ENCODE peak calls at places on chromosomes 6 and 20, in eight cellular contexts. G, Q, Z, C, M, O, A and J are unnamed samples.
A peak's percentile ranks its signal among the peaks of the same experiment; 100 is the strongest.

GRCh38 chr6:169165031-169165430 is 88.6 kb downstream of the THBS2 start:
- DNase-seq in O (no peak), C (no peak), G (no peak), Z (peak; percentile 31), Q (peak; percentile 29), M (no peak), A (no peak), J (no peak)

GRCh38 chr6:1885576-1886003 is 275.9 kb downstream of the FOXC1 start:
- DNase-seq in O (no peak), C (no peak), Z (no peak), G (no peak), Q (no peak), M (no peak), A (no peak), J (no peak)

GRCh38 chr20:19071442-19071717 is 141.1 kb upstream of the SLC24A3 start:
- DNase-seq in A (peak; percentile 63), O (no peak), Z (no peak), M (no peak), Q (no peak), G (no peak), C (no peak), J (no peak)

GRCh38 chr20:56328861-56329260 is 29.9 kb upstream of the FAM210B start:
- DNase-seq in G (no peak), Q (no peak), Z (no peak), O (no peak), C (peak; percentile 47), M (no peak), A (no peak), J (no peak)

GRCh38 chr6:130417951-130418350 is 52.1 kb downstream of the TMEM200A start:
- DNase-seq in G (no peak), C (no peak), Z (no peak), O (no peak), Q (no peak), A (no peak), M (no peak), J (no peak)

GRCh38 chr6:93047033-93047432 is 372.3 kb downstream of the EPHA7 start:
- DNase-seq in M (no peak), Z (no peak), G (no peak), A (no peak), Q (no peak), C (no peak), O (no peak), J (no peak)

GRCh38 chr6:56938634-56939294 is 16.1 kb upstream of the BEND6 start:
- DNase-seq in A (no peak), M (peak; percentile 98), G (no peak), Z (peak; percentile 65), O (no peak), Q (no peak), C (no peak), J (peak; percentile 94)

GRCh38 chr20:44393608-44394519 is 38.4 kb downstream of the HNF4A start:
- DNase-seq in O (peak; percentile 73), C (no peak), Z (no peak), M (no peak), Q (no peak), A (no peak), G (no peak), J (no peak)

GRCh38 chr20:415820-416322 is 7.8 kb downstream of the RBCK1 start:
- DNase-seq in M (no peak), C (no peak), O (no peak), Q (no peak), Z (peak; percentile 13), G (no peak), A (no peak), J (no peak)

GRCh38 chr20:46139908-46140482 is 21.9 kb downstream of the CD40 start:
- DNase-seq in O (no peak), Z (no peak), M (no peak), G (no peak), Q (no peak), A (no peak), C (no peak), J (no peak)

GRCh38 chr6:157689875-157690274 is 133.2 kb upstream of the SNX9 start:
- DNase-seq in O (no peak), G (no peak), A (no peak), Z (no peak), C (no peak), Q (no peak), M (no peak), J (no peak)

GRCh38 chr6:105014954-105015353 is 58.0 kb downstream of the LIN28B start:
- DNase-seq in Z (no peak), C (no peak), Q (no peak), M (no peak), A (no peak), O (no peak), G (no peak), J (no peak)

GRCh38 chr6:164412566-164412965 is 896.8 kb downstream of the C6orf118 start:
- DNase-seq in C (no peak), Z (no peak), Q (no peak), O (no peak), G (no peak), A (no peak), M (no peak), J (no peak)

GRCh38 chr6:47242483-47243386 is 67.0 kb downstream of the TNFRSF21 start:
- DNase-seq in A (peak; percentile 96), M (peak; percentile 78), G (peak; percentile 86), Z (peak; percentile 85), C (peak; percentile 93), O (peak; percentile 60), Q (peak; percentile 89), J (peak; percentile 42)

GRCh38 chr6:43891072-43891870 is 121.3 kb downstream of the VEGFA start:
- DNase-seq in M (no peak), Q (no peak), C (no peak), A (no peak), O (no peak), Z (no peak), G (no peak), J (no peak)

GRCh38 chr6:128655978-128656498 is 135.6 kb upstream of the PTPRK start:
- DNase-seq in C (no peak), G (no peak), M (peak; percentile 87), A (peak; percentile 65), O (no peak), Z (no peak), Q (no peak), J (peak; percentile 78)

GRCh38 chr6:169131356-169131755 is 122.3 kb downstream of the THBS2 start:
- DNase-seq in O (no peak), Q (no peak), C (no peak), A (no peak), M (no peak), G (no peak), Z (no peak), J (no peak)

GRCh38 chr6:43478008-43478372 is 620 bp downstream of the TJAP1 start:
- DNase-seq in M (no peak), Z (no peak), Q (no peak), O (no peak), C (no peak), A (no peak), G (no peak), J (no peak)

DNA sequence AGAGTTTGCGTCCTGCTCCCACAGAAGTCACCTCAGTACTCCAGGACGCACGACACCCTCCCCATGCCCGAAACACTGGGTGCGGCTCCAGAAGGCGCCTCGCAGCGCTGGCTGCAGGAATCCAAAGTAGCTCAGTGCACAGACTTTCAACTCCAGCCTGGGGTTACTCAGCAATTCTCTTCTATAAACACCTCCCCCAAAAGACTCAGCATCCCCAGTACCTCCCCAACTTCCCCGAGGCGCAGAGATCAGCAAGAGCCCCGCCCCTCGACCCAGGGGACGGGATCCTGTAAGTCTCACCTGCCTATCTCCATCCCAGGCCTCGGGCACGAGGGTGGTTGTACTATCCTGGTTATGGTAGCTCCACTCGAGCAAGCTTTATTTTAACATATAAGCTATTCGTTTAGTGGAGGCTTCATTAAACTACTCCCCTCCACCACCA is 88.1 kb downstream of the ZFP64 start:
- DNase-seq in G (no peak), A (no peak), C (no peak), M (no peak), O (no peak), Z (no peak), Q (no peak), J (no peak)
- H3K4me3 ChIP-seq in G (no peak overlapping the region), A (no peak overlapping the region), C (no peak overlapping the region), M (peak overlapping the region; percentile 69), O (no peak overlapping the region), Z (peak overlapping the region; percentile 38), Q (peak overlapping the region; percentile 43), J (peak overlapping the region; percentile 61)

DNA sequence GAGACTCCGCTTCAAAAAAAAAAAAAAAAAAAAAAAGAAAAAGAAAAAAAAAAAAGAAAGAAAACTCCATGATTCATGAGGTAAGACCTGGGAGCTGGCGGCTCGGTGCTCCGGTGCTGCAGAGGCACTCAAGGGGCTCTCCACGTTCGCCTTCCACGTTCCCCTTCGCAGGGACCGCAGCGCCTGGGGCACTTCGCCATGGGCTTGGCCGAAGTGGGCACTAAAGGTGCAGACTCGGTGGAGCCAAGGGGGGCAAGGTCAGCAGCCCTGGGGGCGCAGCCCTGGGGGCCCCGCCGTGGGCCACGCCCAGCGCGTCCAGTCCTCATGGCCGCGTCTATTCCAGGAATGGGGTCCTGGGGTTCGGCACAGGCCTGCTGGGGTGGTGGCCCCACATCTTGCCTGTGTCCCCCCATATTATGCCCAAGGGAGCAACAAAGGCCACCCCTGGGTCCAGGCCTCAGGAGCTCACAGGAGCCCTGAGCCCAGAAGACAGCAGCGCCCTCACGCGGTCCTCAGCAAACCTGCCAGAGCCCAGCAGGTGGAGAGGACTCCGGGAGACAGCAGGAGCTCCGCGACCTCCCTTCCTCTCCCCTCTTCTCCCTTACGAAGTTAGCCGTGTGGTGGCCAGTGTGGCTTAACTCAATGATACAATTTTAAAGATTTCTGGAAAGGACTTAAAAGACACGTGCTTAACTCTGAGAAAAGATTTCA is 21.9 kb downstream of the ZBTB46 start:
- DNase-seq in A (no peak), M (no peak), Q (no peak), C (no peak), Z (no peak), O (no peak), G (no peak), J (no peak)
- H3K27me3 ChIP-seq in A (no peaks in the 10 kb centered on the region), M (peaks cover 2% of the 10 kb centered on the region), Q (no peaks in the 10 kb centered on the region), C (peaks cover 45% of the 10 kb centered on the region), Z (peaks cover 4% of the 10 kb centered on the region), O (no peaks in the 10 kb centered on the region), G (no peaks in the 10 kb centered on the region), J (no peaks in the 10 kb centered on the region)

DNA sequence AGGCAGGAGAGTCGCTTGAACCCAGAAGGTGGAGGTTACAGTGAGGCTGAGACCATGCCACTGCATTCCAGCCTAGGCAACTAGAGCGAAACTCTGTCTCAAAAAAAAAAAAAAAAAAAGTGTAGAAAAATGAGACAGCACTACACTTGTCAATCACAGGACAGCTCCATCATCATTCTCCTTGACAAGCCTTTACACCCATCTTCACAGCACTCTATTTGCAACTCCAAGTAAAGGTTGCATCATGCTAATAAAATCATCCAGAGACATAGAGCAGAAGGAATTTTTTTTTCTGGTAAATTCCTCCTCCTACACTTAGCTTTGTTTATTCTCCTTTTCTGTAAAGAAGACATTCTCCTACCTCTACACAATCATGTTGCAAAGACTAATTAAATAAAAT is 791.0 kb upstream of the HS3ST5 start:
- DNase-seq in Z (no peak), Q (no peak), A (no peak), G (no peak), O (no peak), M (no peak), C (no peak), J (no peak)
- TF ChIP-seq CTCF in Z (no peak), Q (no peak), A (no peak), G (no peak), O (no peak), M (no peak), C (no peak), J (no peak)

DNA sequence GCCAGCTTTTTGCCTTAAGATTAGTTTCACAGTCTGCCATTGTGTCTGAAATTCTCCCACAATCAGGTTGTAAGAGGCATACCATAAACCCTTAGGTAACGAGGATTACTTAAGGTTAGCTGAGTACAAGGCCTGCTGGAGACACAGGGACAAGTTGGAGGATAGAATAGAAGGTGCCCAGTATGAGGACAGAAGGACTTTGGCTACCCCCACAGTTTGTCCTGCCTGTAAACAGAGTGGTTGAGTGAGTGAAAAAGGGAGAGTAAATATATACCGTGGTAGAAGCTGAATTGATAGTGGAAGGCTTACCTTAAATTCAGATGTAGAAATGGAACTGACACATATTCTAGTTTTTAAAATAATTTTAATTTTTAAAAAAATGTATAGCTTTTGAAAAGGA is 19.3 kb downstream of the RPRD1B start:
- DNase-seq in Q (no peak), C (no peak), Z (no peak), A (no peak), M (no peak), O (no peak), G (no peak), J (no peak)
- H3K4me3 ChIP-seq in Q (no peak overlapping the region), C (no peak overlapping the region), Z (no peak overlapping the region), A (no peak overlapping the region), M (no peak overlapping the region), O (no peak overlapping the region), G (no peak overlapping the region), J (no peak overlapping the region)